ENCODE peak calls at places on chromosomes 1 and 21, in six cellular contexts. R is endothelial cell, Q is mesothelial cell of epicardium, S is neural progenitor cell, X is fibroblast of lung, O is thyroid gland. Y is an unnamed sample.

GRCh38 chr1:25821630-25822091 is 1.9 kb downstream of the MTFR1L start:
- DNase-seq in R (no peak), Q (no peak), S (no peak), X (peak), O (peak), Y (no peak)

GRCh38 chr1:231970684-231971083 is 344.1 kb downstream of the DISC1 start:
- DNase-seq in R (no peak), Q (no peak), S (no peak), X (no peak), O (no peak), Y (no peak)

GRCh38 chr1:114431026-114431425 is 80.0 kb downstream of the TRIM33 start:
- DNase-seq in R (no peak), Q (no peak), S (no peak), X (no peak), O (no peak), Y (no peak)

GRCh38 chr1:151131832-151132675 is 14.4 kb downstream of the SEMA6C start:
- DNase-seq in R (peak), Q (no peak), S (peak), X (peak), O (peak), Y (no peak)

GRCh38 chr1:1598051-1598719 is 1.8 kb downstream of the FNDC10 start:
- DNase-seq in R (no peak), Q (no peak), S (no peak), X (no peak), O (no peak), Y (no peak)

GRCh38 chr1:2480236-2480985 is 4.3 kb downstream of the PLCH2 start:
- DNase-seq in R (no peak), Q (no peak), S (no peak), X (no peak), O (no peak), Y (no peak)

GRCh38 chr1:12524266-12524665 is 93.7 kb downstream of the DHRS3 start:
- DNase-seq in R (no peak), Q (no peak), S (no peak), X (no peak), O (no peak), Y (no peak)

GRCh38 chr21:31298618-31299269 is 45.3 kb downstream of the TIAM1 start:
- DNase-seq in R (no peak), Q (no peak), S (no peak), X (peak), O (no peak), Y (no peak)

GRCh38 chr1:104780470-104781078 is 1030.9 kb downstream of the AMY1C start:
- DNase-seq in R (peak), Q (no peak), S (peak), X (no peak), O (no peak), Y (no peak)

GRCh38 chr1:204971700-204972336 is 71.2 kb upstream of the CNTN2 start:
- DNase-seq in R (no peak), Q (no peak), S (no peak), X (peak), O (no peak), Y (no peak)

GRCh38 chr1:55600243-55600642 is 385.1 kb upstream of the USP24 start:
- DNase-seq in R (no peak), Q (no peak), S (no peak), X (no peak), O (no peak), Y (no peak)

GRCh38 chr1:170253180-170253579 is 107.4 kb downstream of the NTMT2 start:
- DNase-seq in R (no peak), Q (no peak), S (no peak), X (no peak), O (no peak), Y (no peak)

GRCh38 chr1:154751690-154752089 is 118.4 kb downstream of the KCNN3 start:
- DNase-seq in R (no peak), Q (no peak), S (no peak), X (peak), O (no peak), Y (peak)

GRCh38 chr1:168626326-168626725 is 49.9 kb downstream of the XCL1 start:
- DNase-seq in R (no peak), Q (no peak), S (no peak), X (no peak), O (no peak), Y (no peak)

GRCh38 chr21:46011267-46011967 is 29.8 kb downstream of the COL6A1 start:
- DNase-seq in R (no peak), Q (no peak), S (no peak), X (no peak), O (no peak), Y (no peak)

GRCh38 chr1:66265796-66266195 is 268.2 kb upstream of the SGIP1 start:
- DNase-seq in R (no peak), Q (no peak), S (no peak), X (no peak), O (no peak), Y (no peak)

GRCh38 chr1:12501661-12502060 is 116.3 kb downstream of the DHRS3 start:
- DNase-seq in R (no peak), Q (no peak), S (no peak), X (peak), O (no peak), Y (no peak)

GRCh38 chr1:63921357-63921756 is 147.5 kb downstream of the ROR1 start:
- DNase-seq in R (no peak), Q (no peak), S (no peak), X (no peak), O (no peak), Y (no peak)

GRCh38 chr21:43283136-43283924 is 114.5 kb downstream of the CRYAA start:
- DNase-seq in R (no peak), Q (no peak), S (no peak), X (no peak), O (no peak), Y (no peak)

GRCh38 chr21:38777015-38777414 is 28.7 kb upstream of the ETS2 start:
- DNase-seq in R (no peak), Q (no peak), S (no peak), X (no peak), O (no peak), Y (no peak)

GRCh38 chr1:163912491-163912890 is 590.7 kb downstream of the NUF2 start:
- DNase-seq in R (no peak), Q (no peak), S (no peak), X (peak), O (no peak), Y (no peak)

GRCh38 chr1:243345205-243345604 is 89.4 kb downstream of the SDCCAG8 start:
- DNase-seq in R (no peak), Q (no peak), S (no peak), X (no peak), O (no peak), Y (no peak)

GRCh38 chr1:39670689-39671088 is 1.2 kb downstream of the NT5C1A start:
- DNase-seq in R (no peak), Q (no peak), S (no peak), X (no peak), O (no peak), Y (no peak)

GRCh38 chr1:206814716-206815341 is 42.5 kb upstream of the IL10 start:
- DNase-seq in R (no peak), Q (no peak), S (no peak), X (peak), O (peak), Y (no peak)

GRCh38 chr1:242196101-242196500 is 197.2 kb upstream of the MAP1LC3C start:
- DNase-seq in R (no peak), Q (no peak), S (no peak), X (no peak), O (no peak), Y (no peak)

GRCh38 chr1:184882649-184883303 is 91.5 kb downstream of the NIBAN1 start:
- DNase-seq in R (no peak), Q (no peak), S (no peak), X (peak), O (no peak), Y (no peak)

GRCh38 chr1:30479576-30479975 is 243.8 kb downstream of the MATN1 start:
- DNase-seq in R (no peak), Q (no peak), S (no peak), X (no peak), O (no peak), Y (no peak)

GRCh38 chr1:47521034-47521871 is 83.4 kb downstream of the FOXD2 start:
- DNase-seq in R (no peak), Q (no peak), S (no peak), X (no peak), O (no peak), Y (no peak)

GRCh38 chr21:21324297-21324696 is 326.1 kb downstream of the NCAM2 start:
- DNase-seq in R (peak), Q (no peak), S (no peak), X (no peak), O (no peak), Y (no peak)

GRCh38 chr1:17671741-17672140 is 83.4 kb upstream of the ACTL8 start:
- DNase-seq in R (no peak), Q (no peak), S (peak), X (no peak), O (no peak), Y (no peak)
- TF ChIP-seq CTCF in R (peak), Q (no peak), S (no peak), X (no peak), O (no peak), Y (no peak)

GRCh38 chr1:167412072-167412471 is 106.3 kb downstream of the CD247 start:
- DNase-seq in R (no peak), Q (no peak), S (no peak), X (no peak), O (no peak), Y (no peak)

GRCh38 chr1:167412920-167413319 is 105.4 kb downstream of the CD247 start:
- DNase-seq in R (no peak), Q (no peak), S (no peak), X (no peak), O (no peak), Y (no peak)

GRCh38 chr1:167413328-167413727 is 105.0 kb downstream of the CD247 start:
- DNase-seq in R (no peak), Q (no peak), S (no peak), X (no peak), O (no peak), Y (no peak)

GRCh38 chr1:167408355-167408754 is 110.0 kb downstream of the CD247 start:
- DNase-seq in R (no peak), Q (no peak), S (no peak), X (no peak), O (no peak), Y (no peak)

GRCh38 chr1:167409183-167409582 is 109.1 kb downstream of the CD247 start:
- DNase-seq in R (no peak), Q (no peak), S (no peak), X (no peak), O (no peak), Y (no peak)
- TF ChIP-seq CTCF in R (no peak), Q (no peak), S (peak), X (no peak), O (no peak), Y (no peak)

GRCh38 chr1:85240659-85241058 is 18.8 kb downstream of the C1orf52 start:
- DNase-seq in R (no peak), Q (no peak), S (no peak), X (peak), O (no peak), Y (no peak)

GRCh38 chr1:85245891-85246290 is 13.6 kb downstream of the C1orf52 start:
- DNase-seq in R (no peak), Q (no peak), S (no peak), X (no peak), O (no peak), Y (no peak)

GRCh38 chr1:85245456-85245855 is 14.0 kb downstream of the C1orf52 start:
- DNase-seq in R (no peak), Q (no peak), S (no peak), X (peak), O (no peak), Y (no peak)

GRCh38 chr1:85244271-85245053 is 15.0 kb downstream of the C1orf52 start:
- DNase-seq in R (no peak), Q (no peak), S (no peak), X (peak), O (no peak), Y (no peak)

DNA sequence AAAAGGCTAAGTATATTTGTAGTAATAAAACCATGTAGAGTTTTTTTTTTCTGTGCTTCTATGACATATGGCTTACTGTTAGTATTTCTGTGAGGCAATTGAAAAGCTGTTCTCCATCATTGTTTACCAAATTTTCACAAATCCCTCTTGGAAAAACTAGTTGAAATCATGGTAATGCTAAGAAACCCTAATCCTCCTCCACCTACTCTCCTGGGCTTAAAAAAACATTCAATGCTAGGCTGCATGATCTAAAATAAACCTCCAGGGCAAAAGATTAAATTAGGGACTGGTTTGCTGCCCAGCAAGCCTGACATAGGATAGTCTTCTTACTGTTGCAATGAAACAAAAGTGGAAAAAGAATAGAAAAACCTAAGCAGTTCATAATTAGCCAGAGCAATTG is 16.1 kb downstream of the C1orf52 start:
- DNase-seq in R (no peak), Q (no peak), S (peak), X (no peak), O (no peak), Y (no peak)
- TF ChIP-seq CTCF in R (no peak), Q (no peak), S (no peak), X (no peak), O (no peak), Y (no peak)

DNA sequence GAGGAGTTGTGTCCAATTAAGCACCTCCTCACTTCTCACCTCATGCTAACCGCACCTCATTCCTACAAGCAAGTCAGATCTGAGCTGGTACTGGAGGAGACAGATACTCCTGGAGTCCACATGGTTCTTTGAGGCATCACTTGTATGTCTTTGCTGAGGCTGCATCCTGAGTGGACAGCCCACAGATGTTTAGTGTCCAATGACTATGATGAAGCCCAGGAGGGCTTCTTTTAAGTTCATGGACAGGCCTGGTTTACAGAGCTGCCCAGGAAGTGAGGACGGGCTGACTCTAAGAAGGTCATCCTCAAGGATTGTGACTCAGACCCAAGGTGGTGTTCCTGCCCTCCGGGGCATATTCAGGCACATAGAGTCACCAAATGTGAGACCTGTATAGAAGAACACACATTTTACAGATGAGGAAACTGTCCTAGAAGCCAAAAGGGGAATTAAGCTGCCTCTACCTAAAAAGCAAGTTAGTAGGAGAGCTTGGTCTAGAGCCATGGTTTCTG is 228.3 kb downstream of the OMA1 start:
- DNase-seq in R (no peak), Q (no peak), S (no peak), X (no peak), O (no peak), Y (no peak)
- TF ChIP-seq CTCF in R (no peak), Q (no peak), S (no peak), X (no peak), O (no peak), Y (no peak)

DNA sequence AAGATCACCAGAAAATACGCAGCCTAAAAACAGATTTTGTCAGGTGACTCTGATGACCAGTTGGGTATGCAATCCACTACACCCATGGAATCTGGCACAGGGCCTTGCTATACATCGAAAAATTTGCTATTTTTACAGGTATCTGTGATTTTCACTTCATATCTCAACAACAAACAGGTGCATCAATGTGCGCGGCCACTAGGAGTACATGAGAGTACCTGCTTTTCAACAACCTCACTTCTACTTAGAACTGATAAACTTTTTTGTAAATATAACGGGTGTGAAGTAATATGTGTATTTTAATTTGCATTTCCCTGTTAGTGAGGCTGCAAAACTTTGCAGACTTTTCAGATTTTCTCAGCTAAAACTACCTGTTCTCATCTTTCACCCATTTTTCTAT is 80.8 kb downstream of the SLC45A1 start:
- DNase-seq in R (no peak), Q (no peak), S (no peak), X (no peak), O (no peak), Y (no peak)
- TF ChIP-seq CTCF in R (peak), Q (peak), S (peak), X (peak), O (no peak), Y (no peak)

GRCh38 chr21:44791993-44792392 is 9.6 kb downstream of the UBE2G2 start:
- DNase-seq in R (no peak), Q (no peak), S (no peak), X (no peak), O (no peak), Y (no peak)

GRCh38 chr21:44792653-44793052 is 9.0 kb downstream of the UBE2G2 start:
- DNase-seq in R (no peak), Q (no peak), S (no peak), X (no peak), O (no peak), Y (no peak)

GRCh38 chr21:44794031-44794374 is 7.6 kb downstream of the UBE2G2 start:
- DNase-seq in R (no peak), Q (no peak), S (no peak), X (no peak), O (no peak), Y (no peak)

GRCh38 chr21:44795342-44795741 is 6.3 kb downstream of the UBE2G2 start:
- DNase-seq in R (no peak), Q (no peak), S (no peak), X (no peak), O (no peak), Y (no peak)

DNA sequence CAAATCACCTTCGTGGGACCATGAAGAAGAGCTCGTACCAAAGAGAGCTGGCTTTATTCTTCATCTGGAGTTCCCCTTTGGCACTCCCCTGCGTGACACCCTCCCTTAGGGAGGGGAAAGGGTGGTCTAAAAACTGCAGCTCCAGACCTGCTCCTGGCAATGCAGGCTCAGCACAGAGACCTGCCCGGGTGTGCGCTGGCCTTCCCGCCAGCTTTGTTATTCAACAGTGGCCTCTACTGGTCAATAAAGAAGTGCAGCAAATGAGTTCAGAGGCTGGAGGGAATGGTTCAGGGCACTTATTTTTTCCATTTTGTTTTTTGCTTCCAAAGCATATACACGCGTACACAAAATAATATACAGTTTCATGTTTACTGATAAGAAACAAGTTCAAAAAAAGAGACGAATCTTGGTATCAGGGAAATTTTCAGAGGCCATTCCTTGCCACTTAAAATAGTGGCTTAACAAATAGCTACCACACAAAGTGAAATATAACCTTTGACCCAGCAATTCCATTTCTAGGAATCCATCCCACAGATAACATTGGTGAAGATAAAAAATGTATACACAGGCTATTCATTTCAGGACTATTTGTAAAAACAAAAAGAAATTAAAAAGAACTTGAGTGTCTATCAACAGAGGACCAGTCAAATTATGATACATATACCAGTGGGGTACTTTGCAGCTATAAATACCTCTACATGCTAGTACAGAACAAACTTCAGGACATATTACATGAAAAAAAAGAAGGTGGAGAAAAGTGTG is 8.2 kb downstream of the UBE2G2 start:
- DNase-seq in R (peak), Q (no peak), S (peak), X (peak), O (peak), Y (no peak)
- TF ChIP-seq CTCF in R (peak), Q (peak), S (peak), X (peak), O (peak), Y (peak)

DNA sequence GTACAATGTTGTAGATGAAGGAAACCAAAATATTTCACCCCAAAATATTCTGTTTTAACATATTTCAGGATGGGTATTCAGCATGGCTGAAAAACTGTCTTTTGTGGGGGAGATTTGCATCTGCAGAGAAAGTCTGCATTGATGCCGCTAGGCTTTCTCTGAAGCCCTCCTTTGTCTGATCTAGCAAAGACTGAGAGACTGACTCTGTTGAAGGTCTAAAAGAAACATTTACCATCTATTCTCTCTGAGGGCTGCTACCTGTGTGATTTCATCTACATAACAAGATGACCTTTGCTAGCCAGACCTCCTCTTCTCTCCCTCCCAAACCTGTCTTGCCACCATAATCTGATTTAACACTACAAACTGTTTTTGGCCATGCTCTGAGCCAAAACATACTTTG is 12.4 kb upstream of the MT1HL1 start:
- DNase-seq in R (no peak), Q (no peak), S (peak), X (no peak), O (no peak), Y (no peak)
- TF ChIP-seq CTCF in R (no peak), Q (no peak), S (no peak), X (no peak), O (no peak), Y (no peak)

GRCh38 chr1:68464891-68465290 is 15.1 kb upstream of the RPE65 start:
- DNase-seq in R (no peak), Q (no peak), S (peak), X (no peak), O (no peak), Y (no peak)
- TF ChIP-seq CTCF in R (no peak), Q (no peak), S (no peak), X (no peak), O (no peak), Y (no peak)